ENCODE peak calls at places on chromosomes 13 and 19, in seven cellular contexts. One of them, this sample, is unnamed.

GRCh38 chr13:52399708-52400107 is 6.3 kb downstream of the THSD1 start:
- DNase-seq in activated CD8-positive, alpha-beta T cell treated with anti-CD3 and anti-CD28 coated beads, Interleukin-2, amount 10 ng/mL, durations not matched to agents 7 days and 5 days: no peak
- DNase-seq in AML-193: no peak
- DNase-seq in CD4-positive, CD25-positive, alpha-beta regulatory T cell: no peak
- DNase-seq in HTR-8/SVneo: no peak
- DNase-seq in stimulated activated naive CD8-positive, alpha-beta T cell treated with anti-CD3 and anti-CD28 coated beads, Interleukin-15, amount 100 ng/mL, for 72 hours: no peak
- DNase-seq in myocyte: no peak
- DNase-seq in this sample: no peak

GRCh38 chr13:112462408-112462807 is 86.3 kb downstream of the SPACA7 start:
- DNase-seq in activated CD8-positive, alpha-beta T cell treated with anti-CD3 and anti-CD28 coated beads, Interleukin-2, amount 10 ng/mL, durations not matched to agents 7 days and 5 days: no peak
- DNase-seq in AML-193: no peak
- DNase-seq in CD4-positive, CD25-positive, alpha-beta regulatory T cell: no peak
- DNase-seq in HTR-8/SVneo: no peak
- DNase-seq in stimulated activated naive CD8-positive, alpha-beta T cell treated with anti-CD3 and anti-CD28 coated beads, Interleukin-15, amount 100 ng/mL, for 72 hours: no peak
- DNase-seq in myocyte: no peak
- DNase-seq in this sample: no peak

GRCh38 chr19:49133621-49134454 is 14.5 kb downstream of the PPFIA3 start:
- DNase-seq in activated CD8-positive, alpha-beta T cell treated with anti-CD3 and anti-CD28 coated beads, Interleukin-2, amount 10 ng/mL, durations not matched to agents 7 days and 5 days: peak; percentile 56
- DNase-seq in AML-193: no peak
- DNase-seq in CD4-positive, CD25-positive, alpha-beta regulatory T cell: no peak
- DNase-seq in HTR-8/SVneo: no peak
- DNase-seq in stimulated activated naive CD8-positive, alpha-beta T cell treated with anti-CD3 and anti-CD28 coated beads, Interleukin-15, amount 100 ng/mL, for 72 hours: peak; percentile 53
- DNase-seq in myocyte: no peak
- DNase-seq in this sample: no peak

GRCh38 chr19:55537741-55538111 is 793 bp upstream of the SBK2 start:
- DNase-seq in activated CD8-positive, alpha-beta T cell treated with anti-CD3 and anti-CD28 coated beads, Interleukin-2, amount 10 ng/mL, durations not matched to agents 7 days and 5 days: no peak
- DNase-seq in AML-193: no peak
- DNase-seq in CD4-positive, CD25-positive, alpha-beta regulatory T cell: no peak
- DNase-seq in HTR-8/SVneo: peak; percentile 78
- DNase-seq in stimulated activated naive CD8-positive, alpha-beta T cell treated with anti-CD3 and anti-CD28 coated beads, Interleukin-15, amount 100 ng/mL, for 72 hours: no peak
- DNase-seq in myocyte: peak; percentile 95
- DNase-seq in this sample: peak; percentile 76

GRCh38 chr19:13260883-13261653 is 110.9 kb downstream of the IER2 start:
- DNase-seq in activated CD8-positive, alpha-beta T cell treated with anti-CD3 and anti-CD28 coated beads, Interleukin-2, amount 10 ng/mL, durations not matched to agents 7 days and 5 days: peak; percentile 31
- DNase-seq in AML-193: no peak
- DNase-seq in CD4-positive, CD25-positive, alpha-beta regulatory T cell: no peak
- DNase-seq in HTR-8/SVneo: peak; percentile 65
- DNase-seq in stimulated activated naive CD8-positive, alpha-beta T cell treated with anti-CD3 and anti-CD28 coated beads, Interleukin-15, amount 100 ng/mL, for 72 hours: peak; percentile 57
- DNase-seq in myocyte: peak; percentile 90
- DNase-seq in this sample: peak; percentile 91

GRCh38 chr13:39263531-39263930 is 225.3 kb downstream of the NHLRC3 start:
- DNase-seq in activated CD8-positive, alpha-beta T cell treated with anti-CD3 and anti-CD28 coated beads, Interleukin-2, amount 10 ng/mL, durations not matched to agents 7 days and 5 days: no peak
- DNase-seq in AML-193: no peak
- DNase-seq in CD4-positive, CD25-positive, alpha-beta regulatory T cell: no peak
- DNase-seq in HTR-8/SVneo: no peak
- DNase-seq in stimulated activated naive CD8-positive, alpha-beta T cell treated with anti-CD3 and anti-CD28 coated beads, Interleukin-15, amount 100 ng/mL, for 72 hours: no peak
- DNase-seq in myocyte: no peak
- DNase-seq in this sample: no peak

GRCh38 chr13:29758591-29759114 is 91.8 kb downstream of the UBL3 start:
- DNase-seq in activated CD8-positive, alpha-beta T cell treated with anti-CD3 and anti-CD28 coated beads, Interleukin-2, amount 10 ng/mL, durations not matched to agents 7 days and 5 days: peak; percentile 55
- DNase-seq in AML-193: peak; percentile 98
- DNase-seq in CD4-positive, CD25-positive, alpha-beta regulatory T cell: peak; percentile 38
- DNase-seq in HTR-8/SVneo: no peak
- DNase-seq in stimulated activated naive CD8-positive, alpha-beta T cell treated with anti-CD3 and anti-CD28 coated beads, Interleukin-15, amount 100 ng/mL, for 72 hours: peak; percentile 68
- DNase-seq in myocyte: no peak
- DNase-seq in this sample: no peak

GRCh38 chr13:98450495-98451167 is 126.3 kb downstream of the STK24 start:
- DNase-seq in activated CD8-positive, alpha-beta T cell treated with anti-CD3 and anti-CD28 coated beads, Interleukin-2, amount 10 ng/mL, durations not matched to agents 7 days and 5 days: peak; percentile 39
- DNase-seq in AML-193: no peak
- DNase-seq in CD4-positive, CD25-positive, alpha-beta regulatory T cell: no peak
- DNase-seq in HTR-8/SVneo: no peak
- DNase-seq in stimulated activated naive CD8-positive, alpha-beta T cell treated with anti-CD3 and anti-CD28 coated beads, Interleukin-15, amount 100 ng/mL, for 72 hours: no peak
- DNase-seq in myocyte: peak; percentile 10
- DNase-seq in this sample: no peak

GRCh38 chr13:28094311-28094710 is 6.1 kb downstream of the FLT3 start:
- DNase-seq in activated CD8-positive, alpha-beta T cell treated with anti-CD3 and anti-CD28 coated beads, Interleukin-2, amount 10 ng/mL, durations not matched to agents 7 days and 5 days: no peak
- DNase-seq in AML-193: peak; percentile 78
- DNase-seq in CD4-positive, CD25-positive, alpha-beta regulatory T cell: no peak
- DNase-seq in HTR-8/SVneo: no peak
- DNase-seq in stimulated activated naive CD8-positive, alpha-beta T cell treated with anti-CD3 and anti-CD28 coated beads, Interleukin-15, amount 100 ng/mL, for 72 hours: no peak
- DNase-seq in myocyte: no peak
- DNase-seq in this sample: no peak

GRCh38 chr13:52845766-52846566 is 2.5 kb downstream of the PCDH8 start:
- DNase-seq in activated CD8-positive, alpha-beta T cell treated with anti-CD3 and anti-CD28 coated beads, Interleukin-2, amount 10 ng/mL, durations not matched to agents 7 days and 5 days: peak; percentile 41
- DNase-seq in AML-193: no peak
- DNase-seq in CD4-positive, CD25-positive, alpha-beta regulatory T cell: no peak
- DNase-seq in HTR-8/SVneo: no peak
- DNase-seq in stimulated activated naive CD8-positive, alpha-beta T cell treated with anti-CD3 and anti-CD28 coated beads, Interleukin-15, amount 100 ng/mL, for 72 hours: peak; percentile 65
- DNase-seq in myocyte: no peak
- DNase-seq in this sample: no peak

GRCh38 chr13:78657699-78658629 is 991 bp downstream of the OBI1 start:
- DNase-seq in activated CD8-positive, alpha-beta T cell treated with anti-CD3 and anti-CD28 coated beads, Interleukin-2, amount 10 ng/mL, durations not matched to agents 7 days and 5 days: no peak
- DNase-seq in AML-193: peak; percentile 30
- DNase-seq in CD4-positive, CD25-positive, alpha-beta regulatory T cell: no peak
- DNase-seq in HTR-8/SVneo: peak; percentile 2
- DNase-seq in stimulated activated naive CD8-positive, alpha-beta T cell treated with anti-CD3 and anti-CD28 coated beads, Interleukin-15, amount 100 ng/mL, for 72 hours: no peak
- DNase-seq in myocyte: no peak
- DNase-seq in this sample: peak; percentile 3

GRCh38 chr13:64274481-64275217 is 2859.0 kb upstream of the PCDH20 start:
- DNase-seq in activated CD8-positive, alpha-beta T cell treated with anti-CD3 and anti-CD28 coated beads, Interleukin-2, amount 10 ng/mL, durations not matched to agents 7 days and 5 days: no peak
- DNase-seq in AML-193: no peak
- DNase-seq in CD4-positive, CD25-positive, alpha-beta regulatory T cell: no peak
- DNase-seq in HTR-8/SVneo: no peak
- DNase-seq in stimulated activated naive CD8-positive, alpha-beta T cell treated with anti-CD3 and anti-CD28 coated beads, Interleukin-15, amount 100 ng/mL, for 72 hours: no peak
- DNase-seq in myocyte: no peak
- DNase-seq in this sample: no peak

GRCh38 chr19:1910169-1910568 is 5.0 kb downstream of the ADAT3 start:
- DNase-seq in activated CD8-positive, alpha-beta T cell treated with anti-CD3 and anti-CD28 coated beads, Interleukin-2, amount 10 ng/mL, durations not matched to agents 7 days and 5 days: no peak
- DNase-seq in AML-193: no peak
- DNase-seq in CD4-positive, CD25-positive, alpha-beta regulatory T cell: no peak
- DNase-seq in HTR-8/SVneo: no peak
- DNase-seq in stimulated activated naive CD8-positive, alpha-beta T cell treated with anti-CD3 and anti-CD28 coated beads, Interleukin-15, amount 100 ng/mL, for 72 hours: no peak
- DNase-seq in myocyte: no peak
- DNase-seq in this sample: peak; percentile 43